ENCODE peak calls at places on chromosome 16, in seven cellular contexts. B, E, R, X, U, C and D are unnamed samples.

GRCh38 chr16:14961405-14962186 is 13.2 kb upstream of the PDXDC1 start:
- DNase-seq in C (no peak), U (no peak), B (no peak), E (no peak), R (no peak), X (no peak), D (no peak)

GRCh38 chr16:87560428-87561199 is 41.7 kb upstream of the JPH3 start:
- DNase-seq in B (peak), R (peak), C (no peak), E (peak), X (no peak), U (no peak), D (no peak)

GRCh38 chr16:19831678-19832077 is 53.0 kb downstream of the GPRC5B start:
- DNase-seq in R (peak), C (peak), U (peak), E (peak), X (no peak), B (no peak), D (no peak)

GRCh38 chr16:82633964-82634600 is 7.3 kb downstream of the CDH13 start:
- DNase-seq in B (no peak), U (no peak), X (no peak), R (no peak), E (peak), C (no peak), D (no peak)

GRCh38 chr16:85965125-85965524 is 66.2 kb downstream of the IRF8 start:
- DNase-seq in U (no peak), R (no peak), E (no peak), B (no peak), C (no peak), X (no peak), D (no peak)

GRCh38 chr16:57536306-57537193 is at the start of gene CCDC102A:
- DNase-seq in U (no peak), X (peak), E (peak), C (no peak), R (peak), B (peak), D (peak)

GRCh38 chr16:59848314-59848713 is 1114.2 kb upstream of the GOT2 start:
- DNase-seq in C (peak), E (peak), B (no peak), U (no peak), X (no peak), R (peak), D (no peak)

GRCh38 chr16:19264123-19264673 is 21.3 kb upstream of the CLEC19A start:
- DNase-seq in B (no peak), E (no peak), X (no peak), C (no peak), U (no peak), R (no peak), D (no peak)

GRCh38 chr16:25013751-25014499 is 1.2 kb downstream of the ARHGAP17 start:
- DNase-seq in C (no peak), B (no peak), E (no peak), R (no peak), U (no peak), X (no peak), D (no peak)

GRCh38 chr16:54431041-54431996 is 144.7 kb upstream of the IRX3 start:
- DNase-seq in U (no peak), E (peak), B (no peak), X (no peak), C (peak), R (no peak), D (no peak)

GRCh38 chr16:22813946-22814325 is at the start of gene HS3ST2:
- DNase-seq in E (no peak), R (no peak), U (no peak), X (no peak), C (peak), B (peak), D (no peak)

GRCh38 chr16:1296688-1297412 is 12.6 kb upstream of the UBE2I start:
- DNase-seq in C (peak), B (no peak), R (no peak), X (no peak), E (peak), U (no peak), D (no peak)

GRCh38 chr16:27374794-27375499 is 27.0 kb upstream of the IL21R start:
- DNase-seq in B (peak), C (no peak), U (peak), X (no peak), E (peak), R (peak), D (peak)

GRCh38 chr16:106623-107324 is 28.7 kb downstream of the MPG start:
- DNase-seq in U (no peak), E (peak), X (peak), B (no peak), C (peak), R (peak), D (no peak)

GRCh38 chr16:78705694-78706093 is 606.2 kb downstream of the WWOX start:
- DNase-seq in E (no peak), X (no peak), U (no peak), C (no peak), R (peak), B (no peak), D (no peak)